ENCODE peak calls at places on chromosomes 12 and 14, in five cellular contexts. G is NCI-H1694 treated with DMSO at 0.1 percent for 48 hours, F is T-helper 2 cell, N is GM10248, L is choroid plexus epithelial cell. O is an unnamed sample.

GRCh38 chr12:70246580-70246979 is 3.3 kb downstream of the CNOT2 start:
- DNase-seq in G (no peak), F (no peak), N (no peak), L (peak; percentile 50), O (no peak)

GRCh38 chr14:26863736-26864135 is 265.9 kb upstream of the NOVA1 start:
- DNase-seq in G (no peak), F (no peak), N (no peak), L (peak; percentile 27), O (no peak)

GRCh38 chr14:64937821-64938193 is 4.7 kb downstream of the GPX2 start:
- DNase-seq in G (no peak), F (no peak), N (no peak), L (peak; percentile 32), O (peak; percentile 52)

GRCh38 chr12:127680516-127680915 is 586.5 kb upstream of the TMEM132C start:
- DNase-seq in G (no peak), F (no peak), N (no peak), L (peak; percentile 28), O (no peak)

GRCh38 chr12:117803013-117803412 is 165.8 kb downstream of the KSR2 start:
- DNase-seq in G (no peak), F (no peak), N (no peak), L (no peak), O (no peak)

GRCh38 chr12:119423285-119423684 is 88.8 kb downstream of the CCDC60 start:
- DNase-seq in G (no peak), F (no peak), N (no peak), L (no peak), O (no peak)

GRCh38 chr14:76203086-76204001 is 51.6 kb downstream of the GPATCH2L start:
- DNase-seq in G (no peak), F (no peak), N (peak; percentile 59), L (peak; percentile 99), O (peak; percentile 22)

GRCh38 chr12:45248095-45248494 is 32.2 kb downstream of the ANO6 start:
- DNase-seq in G (no peak), F (no peak), N (no peak), L (no peak), O (no peak)

GRCh38 chr14:33348510-33348909 is 409.8 kb downstream of the NPAS3 start:
- DNase-seq in G (no peak), F (no peak), N (no peak), L (no peak), O (peak; percentile 54)

GRCh38 chr12:32083489-32083888 is 23.2 kb upstream of the BICD1 start:
- DNase-seq in G (no peak), F (no peak), N (no peak), L (peak; percentile 74), O (no peak)

GRCh38 chr14:47536341-47536740 is 139.1 kb downstream of the MDGA2 start:
- DNase-seq in G (no peak), F (no peak), N (no peak), L (no peak), O (no peak)

GRCh38 chr12:6962285-6963015 is 8.0 kb downstream of the PHB2 start:
- DNase-seq in G (no peak), F (no peak), N (no peak), L (no peak), O (no peak)

GRCh38 chr14:103741876-103742275 is 26.3 kb downstream of the ZFYVE21 start:
- DNase-seq in G (no peak), F (no peak), N (no peak), L (no peak), O (no peak)

GRCh38 chr12:107134558-107134957 is 41.2 kb upstream of the CRY1 start:
- DNase-seq in G (no peak), F (no peak), N (no peak), L (no peak), O (no peak)

O was measured in pons.